ENCODE peak calls at places on chromosomes 5 and 9, in seven cellular contexts. F, V, C, N, U, G and I are unnamed samples.

GRCh38 chr5:26003966-26004365 is 1034.4 kb downstream of the CDH9 start:
- DNase-seq in C (no peak), U (no peak), G (no peak), N (peak; percentile 8), F (no peak), V (peak; percentile 58), I (no peak)

GRCh38 chr5:15255601-15256000 is 244.4 kb upstream of the FBXL7 start:
- DNase-seq in F (no peak), U (no peak), C (no peak), N (no peak), V (no peak), G (no peak), I (no peak)

GRCh38 chr5:14501353-14502162 is 80.0 kb upstream of the OTULINL start:
- DNase-seq in C (no peak), U (no peak), F (no peak), G (no peak), V (no peak), N (peak; percentile 54), I (peak; percentile 30)

GRCh38 chr5:21219255-21219654 is 1231.3 kb upstream of the CDH18 start:
- DNase-seq in U (no peak), C (no peak), F (no peak), V (peak; percentile 37), G (no peak), N (no peak), I (no peak)

GRCh38 chr5:127562252-127562651 is 44.8 kb downstream of the PRRC1 start:
- DNase-seq in G (no peak), C (no peak), F (no peak), N (no peak), V (no peak), U (peak; percentile 31), I (peak; percentile 17)

GRCh38 chr5:126888180-126888579 is 111.2 kb downstream of the LMNB1 start:
- DNase-seq in U (no peak), V (no peak), G (no peak), N (no peak), C (no peak), F (no peak), I (no peak)

GRCh38 chr5:113425909-113426308 is 8.9 kb downstream of the TSSK1B start:
- DNase-seq in V (no peak), F (no peak), N (no peak), C (no peak), U (no peak), G (no peak), I (peak; percentile 88)

GRCh38 chr9:132175431-132175830 is 13.6 kb downstream of the NTNG2 start:
- DNase-seq in V (no peak), U (no peak), N (no peak), C (no peak), F (no peak), G (no peak), I (no peak)

GRCh38 chr9:83220737-83221136 is 157.8 kb upstream of the RASEF start:
- DNase-seq in N (no peak), F (peak; percentile 51), V (peak; percentile 74), U (no peak), G (no peak), C (no peak), I (no peak)

GRCh38 chr5:102937916-102938315 is 182.0 kb downstream of the GIN1 start:
- DNase-seq in G (no peak), C (no peak), N (no peak), V (no peak), F (peak; percentile 7), U (no peak), I (no peak)

GRCh38 chr5:171821286-171821685 is 35.7 kb downstream of the SMIM23 start:
- DNase-seq in U (no peak), N (no peak), C (no peak), G (no peak), V (no peak), F (no peak), I (no peak)

GRCh38 chr9:125966959-125967711 is 220.0 kb downstream of the PBX3 start:
- DNase-seq in N (no peak), F (no peak), V (no peak), G (no peak), C (no peak), U (no peak), I (no peak)